ENCODE peak calls at places on chromosome 19, in six cellular contexts. R is transverse colon, Z is heart left ventricle, Q is body of pancreas, C is lower leg skin, K is suprapubic skin. I is an unnamed sample.

GRCh38 chr19:3851254-3852176 is 17.3 kb downstream of the ZFR2 start:
- DNase-seq in R (no peak), Z (no peak), Q (no peak), C (no peak), K (no peak), I (no peak)

GRCh38 chr19:21604941-21605548 is 99.6 kb downstream of the ZNF429 start:
- DNase-seq in R (no peak), Z (peak), Q (peak), C (no peak), K (no peak), I (no peak)

GRCh38 chr19:54660967-54661366 is 1.8 kb upstream of the LILRB4 start:
- DNase-seq in R (no peak), Z (no peak), Q (no peak), C (no peak), K (no peak), I (no peak)

GRCh38 chr19:21568816-21569496 is 63.6 kb downstream of the ZNF429 start:
- DNase-seq in R (peak), Z (peak), Q (peak), C (peak), K (peak), I (peak)

GRCh38 chr19:7783991-7784421 is 21.0 kb downstream of the CLEC4M start:
- DNase-seq in R (no peak), Z (no peak), Q (peak), C (peak), K (no peak), I (no peak)

GRCh38 chr19:3302755-3303154 is 63.6 kb upstream of the NFIC start:
- DNase-seq in R (no peak), Z (no peak), Q (no peak), C (no peak), K (no peak), I (no peak)

GRCh38 chr19:10551698-10552301 is 8.1 kb downstream of the ATG4D start:
- DNase-seq in R (peak), Z (no peak), Q (peak), C (no peak), K (no peak), I (no peak)

GRCh38 chr19:7124782-7125181 is 55.3 kb downstream of the ZNF557 start:
- DNase-seq in R (no peak), Z (no peak), Q (no peak), C (no peak), K (no peak), I (no peak)

GRCh38 chr19:53657778-53658177 is 26.0 kb downstream of the DPRX start:
- DNase-seq in R (no peak), Z (no peak), Q (no peak), C (no peak), K (no peak), I (no peak)

GRCh38 chr19:29537181-29537580 is 11.4 kb downstream of the VSTM2B start:
- DNase-seq in R (no peak), Z (no peak), Q (no peak), C (peak), K (no peak), I (no peak)

GRCh38 chr19:35716985-35717664 is 678 bp upstream of the KMT2B start:
- DNase-seq in R (peak), Z (peak), Q (peak), C (peak), K (peak), I (peak)

GRCh38 chr19:56732974-56733373 is 61.4 kb upstream of the ZNF835 start:
- DNase-seq in R (no peak), Z (no peak), Q (no peak), C (no peak), K (no peak), I (no peak)

GRCh38 chr19:28633223-28634030 is 579.5 kb downstream of the UQCRFS1 start:
- DNase-seq in R (peak), Z (no peak), Q (peak), C (no peak), K (no peak), I (no peak)

GRCh38 chr19:6233051-6233826 is 46.5 kb downstream of the MLLT1 start:
- DNase-seq in R (no peak), Z (peak), Q (peak), C (peak), K (peak), I (peak)

GRCh38 chr19:39587496-39587895 is 14.8 kb upstream of the LGALS13 start:
- DNase-seq in R (no peak), Z (no peak), Q (no peak), C (no peak), K (no peak), I (no peak)

GRCh38 chr19:40933025-40933424 is 51.0 kb upstream of the CYP2A7 start:
- DNase-seq in R (no peak), Z (no peak), Q (no peak), C (no peak), K (no peak), I (no peak)

GRCh38 chr19:39254539-39255345 is 6.1 kb upstream of the IFNL4 start:
- DNase-seq in R (no peak), Z (no peak), Q (no peak), C (no peak), K (no peak), I (no peak)

GRCh38 chr19:4108767-4109625 is 14.9 kb downstream of the MAP2K2 start:
- DNase-seq in R (peak), Z (no peak), Q (peak), C (no peak), K (no peak), I (no peak)

GRCh38 chr19:1470864-1471513 is 8.0 kb downstream of the C19orf25 start:
- DNase-seq in R (no peak), Z (no peak), Q (no peak), C (no peak), K (no peak), I (no peak)

GRCh38 chr19:41554902-41555301 is 21.1 kb upstream of the CEACAM21 start:
- DNase-seq in R (no peak), Z (no peak), Q (no peak), C (no peak), K (no peak), I (no peak)

GRCh38 chr19:38769635-38770211 is 3.6 kb downstream of the LGALS7 start:
- DNase-seq in R (peak), Z (peak), Q (peak), C (peak), K (peak), I (peak)

GRCh38 chr19:3954107-3954506 is 16.8 kb downstream of the DAPK3 start:
- DNase-seq in R (no peak), Z (no peak), Q (no peak), C (no peak), K (no peak), I (no peak)

GRCh38 chr19:2239771-2240770 is 3.4 kb downstream of the SF3A2 start:
- DNase-seq in R (no peak), Z (no peak), Q (peak), C (no peak), K (no peak), I (no peak)

GRCh38 chr19:18278521-18279265 is 2.7 kb downstream of the JUND start:
- DNase-seq in R (peak), Z (no peak), Q (peak), C (no peak), K (no peak), I (no peak)

GRCh38 chr19:7168941-7169340 is 99.4 kb downstream of the ZNF557 start:
- DNase-seq in R (no peak), Z (no peak), Q (no peak), C (no peak), K (no peak), I (no peak)

GRCh38 chr19:19623383-19623782 is 4.6 kb downstream of the LPAR2 start:
- DNase-seq in R (no peak), Z (no peak), Q (no peak), C (no peak), K (no peak), I (no peak)

GRCh38 chr19:53865918-53866696 is 1.6 kb upstream of the MYADM start:
- DNase-seq in R (peak), Z (peak), Q (peak), C (peak), K (peak), I (peak)

GRCh38 chr19:23512151-23512925 is 117.1 kb upstream of the ZNF91 start:
- DNase-seq in R (no peak), Z (no peak), Q (no peak), C (peak), K (no peak), I (no peak)

GRCh38 chr19:45632468-45633196 is 6.6 kb downstream of the EML2 start:
- DNase-seq in R (peak), Z (peak), Q (peak), C (peak), K (peak), I (peak)

GRCh38 chr19:2329162-2329505 is 650 bp downstream of the SPPL2B start:
- DNase-seq in R (no peak), Z (no peak), Q (no peak), C (no peak), K (no peak), I (no peak)

GRCh38 chr19:30556230-30556711 is 184.1 kb downstream of the ZNF536 start:
- DNase-seq in R (no peak), Z (no peak), Q (no peak), C (no peak), K (no peak), I (no peak)

GRCh38 chr19:46487178-46487801 is 8.4 kb downstream of the PNMA8B start:
- DNase-seq in R (no peak), Z (no peak), Q (no peak), C (no peak), K (no peak), I (no peak)

GRCh38 chr19:49560358-49560900 is 19.9 kb downstream of the NOSIP start:
- DNase-seq in R (peak), Z (peak), Q (peak), C (no peak), K (no peak), I (no peak)

GRCh38 chr19:42149447-42150202 is 17.4 kb upstream of the POU2F2 start:
- DNase-seq in R (no peak), Z (no peak), Q (no peak), C (no peak), K (no peak), I (no peak)

GRCh38 chr19:39943586-39943985 is 9.2 kb upstream of the FCGBP start:
- DNase-seq in R (peak), Z (no peak), Q (no peak), C (no peak), K (no peak), I (no peak)

GRCh38 chr19:57754091-57754673 is 7.6 kb downstream of the ZNF776 start:
- DNase-seq in R (no peak), Z (no peak), Q (no peak), C (no peak), K (no peak), I (no peak)
- TF ChIP-seq POLR2A in R (no peak), Z (no peak), Q (no peak), C (no peak), K (no peak), I (no peak)

GRCh38 chr19:34241513-34242337 is 12.6 kb upstream of the GARRE1 start:
- DNase-seq in R (peak), Z (no peak), Q (peak), C (no peak), K (peak), I (no peak)
- TF ChIP-seq POLR2A in R (no peak), Z (no peak), Q (no peak), C (no peak), K (no peak), I (no peak)

GRCh38 chr19:17090501-17091074 is 15.0 kb downstream of the MYO9B start:
- DNase-seq in R (no peak), Z (no peak), Q (peak), C (peak), K (no peak), I (no peak)
- TF ChIP-seq POLR2A in R (no peak), Z (no peak), Q (no peak), C (no peak), K (no peak), I (no peak)

DNA sequence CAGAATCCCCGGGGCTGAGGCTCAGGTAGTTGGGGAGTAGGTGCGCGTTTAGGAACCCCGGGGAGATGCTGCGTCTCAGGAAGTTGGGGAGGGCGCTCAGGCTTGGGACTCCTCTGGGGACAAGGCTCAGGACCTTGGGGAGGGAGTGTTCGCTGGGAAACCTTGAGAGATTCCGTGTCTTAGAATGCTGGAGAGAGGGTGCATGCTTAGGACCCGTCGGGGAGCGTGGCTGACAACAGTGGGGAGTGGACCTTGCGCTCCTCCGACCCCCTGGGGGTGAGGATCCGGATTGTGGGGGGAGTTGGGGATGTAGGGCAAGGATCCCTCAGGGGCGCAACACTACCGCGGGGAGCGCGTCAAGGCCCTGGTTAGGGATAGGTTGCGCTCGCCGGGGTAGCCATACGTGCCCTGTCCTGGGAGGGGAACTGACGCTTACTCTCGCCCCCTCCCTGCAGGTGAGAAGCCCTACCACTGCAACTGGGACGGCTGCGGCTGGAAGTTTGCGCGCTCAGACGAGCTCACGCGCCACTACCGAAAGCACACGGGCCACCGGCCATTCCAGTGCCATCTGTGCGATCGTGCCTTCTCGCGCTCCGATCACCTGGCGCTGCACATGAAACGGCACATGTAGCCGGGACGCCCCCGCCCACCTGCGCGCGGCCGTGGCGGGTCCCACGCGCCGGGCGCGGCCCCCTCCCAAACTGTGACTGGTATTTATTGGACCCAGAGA is 1.9 kb downstream of the KLF2 start:
- DNase-seq in R (peak), Z (peak), Q (no peak), C (peak), K (peak), I (no peak)
- TF ChIP-seq POLR2A in R (peak), Z (peak), Q (peak), C (no peak), K (no peak), I (no peak)

GRCh38 chr19:44625531-44626066 is 12.2 kb downstream of the IGSF23 start:
- DNase-seq in R (no peak), Z (no peak), Q (no peak), C (no peak), K (no peak), I (no peak)
- TF ChIP-seq POLR2A in R (no peak), Z (no peak), Q (no peak), C (no peak), K (no peak), I (no peak)

GRCh38 chr19:48394331-48395169 is 1.1 kb downstream of the GRIN2D start:
- DNase-seq in R (peak), Z (no peak), Q (no peak), C (no peak), K (no peak), I (no peak)

GRCh38 chr19:48395170-48395455 is 1.6 kb downstream of the GRIN2D start:
- DNase-seq in R (no peak), Z (no peak), Q (no peak), C (no peak), K (no peak), I (no peak)

GRCh38 chr19:48396010-48396870 is 2.8 kb downstream of the GRIN2D start:
- DNase-seq in R (no peak), Z (no peak), Q (no peak), C (no peak), K (no peak), I (no peak)

GRCh38 chr19:48396871-48397176 is 3.4 kb downstream of the GRIN2D start:
- DNase-seq in R (no peak), Z (no peak), Q (no peak), C (no peak), K (no peak), I (no peak)

GRCh38 chr19:48395499-48395898 is 2.0 kb downstream of the GRIN2D start:
- DNase-seq in R (no peak), Z (no peak), Q (no peak), C (no peak), K (no peak), I (no peak)
- TF ChIP-seq POLR2A in R (no peak), Z (no peak), Q (no peak), C (no peak), K (no peak), I (no peak)

GRCh38 chr19:14090509-14091085 is at the start of gene SAMD1:
- DNase-seq in R (peak), Z (peak), Q (peak), C (peak), K (peak), I (peak)

GRCh38 chr19:14091086-14091884 is 734 bp upstream of the SAMD1 start:
- DNase-seq in R (peak), Z (peak), Q (peak), C (no peak), K (peak), I (peak)

GRCh38 chr19:14094854-14095253 is 4.3 kb upstream of the SAMD1 start:
- DNase-seq in R (no peak), Z (no peak), Q (no peak), C (no peak), K (no peak), I (no peak)

GRCh38 chr19:14091885-14092462 is 1.4 kb upstream of the SAMD1 start:
- DNase-seq in R (no peak), Z (no peak), Q (no peak), C (no peak), K (peak), I (no peak)

DNA sequence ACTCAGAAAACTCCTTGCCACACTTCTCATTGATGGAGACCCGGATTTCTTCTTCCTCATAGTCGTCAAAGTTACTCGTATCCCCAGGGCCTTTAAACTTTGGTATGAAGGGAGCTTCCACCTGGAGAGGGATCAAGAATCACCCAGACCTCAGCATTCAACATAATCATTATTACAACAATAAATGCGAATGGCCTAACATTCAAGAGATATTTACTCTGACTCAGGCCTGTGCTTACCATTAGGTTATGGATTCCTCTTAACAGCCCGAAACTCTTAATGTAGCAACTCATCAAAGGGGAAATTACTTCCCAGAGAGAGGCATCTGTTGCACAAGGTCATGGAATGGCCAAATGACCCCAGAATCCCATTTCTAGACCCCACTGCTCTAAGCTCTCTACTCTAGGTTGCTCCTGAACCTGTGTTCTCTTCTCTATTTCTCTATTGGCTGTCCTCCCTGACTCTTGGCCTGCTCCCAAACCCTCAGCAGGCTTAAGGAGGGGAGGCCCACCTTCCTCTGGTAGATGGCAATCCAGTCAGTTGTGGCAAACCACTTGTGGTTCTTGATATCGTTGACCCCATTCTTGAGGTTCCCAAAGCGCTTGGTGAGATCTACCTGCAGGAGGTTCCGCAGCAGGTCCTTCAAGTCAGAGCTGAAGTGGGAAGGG is 2.7 kb upstream of the SAMD1 start:
- DNase-seq in R (no peak), Z (no peak), Q (no peak), C (no peak), K (no peak), I (no peak)
- TF ChIP-seq POLR2A in R (no peak), Z (no peak), Q (no peak), C (no peak), K (no peak), I (no peak)